ENCODE peak calls at places on chromosomes 7 and 10, in nine cellular contexts. G is tibial artery; H is mesendoderm; F is OCI-LY7; A is psoas muscle; C is CD8-positive, alpha-beta memory T cell; L is GM23338; Q is A673; X is cardiac muscle cell. I is an unnamed sample.

GRCh38 chr10:93954726-93955363 is 38.9 kb upstream of the PLCE1 start:
- DNase-seq in H (no peak), Q (no peak), X (no peak), G (no peak), F (no peak), C (no peak), A (no peak), L (no peak), I (no peak)

GRCh38 chr10:17430647-17431355 is 23.6 kb downstream of the ST8SIA6 start:
- DNase-seq in A (peak; percentile 53), C (peak; percentile 51), F (peak; percentile 40), L (peak; percentile 82), G (peak; percentile 85), Q (peak; percentile 78), X (peak; percentile 87), H (peak; percentile 81), I (peak; percentile 54)

GRCh38 chr7:7524121-7524520 is 11.6 kb downstream of the COL28A1 start:
- DNase-seq in A (no peak), C (no peak), G (no peak), L (no peak), H (no peak), Q (peak; percentile 17), X (no peak), F (no peak), I (no peak)

GRCh38 chr7:30804078-30804661 is 33.0 kb downstream of the MINDY4 start:
- DNase-seq in L (no peak), X (peak; percentile 68), C (no peak), F (no peak), G (no peak), H (no peak), A (no peak), Q (peak; percentile 11), I (no peak)

GRCh38 chr7:28629216-28629848 is 217.0 kb downstream of the CREB5 start:
- DNase-seq in G (no peak), C (no peak), H (no peak), L (no peak), F (no peak), Q (no peak), A (peak; percentile 30), X (peak; percentile 9), I (no peak)

GRCh38 chr10:70648427-70648826 is 23.9 kb upstream of the ADAMTS14 start:
- DNase-seq in F (peak; percentile 87), Q (peak; percentile 17), A (no peak), C (no peak), L (peak; percentile 57), G (no peak), X (no peak), H (peak; percentile 74), I (peak; percentile 9)

GRCh38 chr7:7157887-7158271 is 24.5 kb upstream of the C1GALT1 start:
- DNase-seq in C (no peak), F (no peak), Q (no peak), H (no peak), G (no peak), L (no peak), X (peak; percentile 50), A (no peak), I (no peak)

GRCh38 chr10:111598433-111599059 is 521.7 kb downstream of the ADRA2A start:
- DNase-seq in L (peak; percentile 88), H (peak; percentile 87), A (peak; percentile 6), G (no peak), X (peak; percentile 61), C (peak; percentile 12), Q (peak; percentile 69), F (peak; percentile 55), I (peak; percentile 51)

GRCh38 chr7:1220958-1221745 is 11.5 kb upstream of the UNCX start:
- DNase-seq in Q (no peak), A (no peak), G (no peak), C (no peak), H (no peak), L (no peak), X (no peak), F (no peak), I (no peak)

GRCh38 chr10:66772511-66772910 is 153.3 kb upstream of the LRRTM3 start:
- DNase-seq in Q (no peak), G (no peak), H (no peak), A (no peak), L (no peak), F (no peak), C (no peak), X (no peak), I (no peak)

GRCh38 chr10:124214610-124215009 is 121.2 kb upstream of the CHST15 start:
- DNase-seq in A (no peak), Q (no peak), X (no peak), F (no peak), H (no peak), C (no peak), G (no peak), L (no peak), I (no peak)

GRCh38 chr10:124611738-124612137 is 132.4 kb downstream of the FAM53B start:
- DNase-seq in X (no peak), H (no peak), F (no peak), G (no peak), C (peak; percentile 51), A (no peak), L (no peak), Q (no peak), I (peak; percentile 71)

DNA sequence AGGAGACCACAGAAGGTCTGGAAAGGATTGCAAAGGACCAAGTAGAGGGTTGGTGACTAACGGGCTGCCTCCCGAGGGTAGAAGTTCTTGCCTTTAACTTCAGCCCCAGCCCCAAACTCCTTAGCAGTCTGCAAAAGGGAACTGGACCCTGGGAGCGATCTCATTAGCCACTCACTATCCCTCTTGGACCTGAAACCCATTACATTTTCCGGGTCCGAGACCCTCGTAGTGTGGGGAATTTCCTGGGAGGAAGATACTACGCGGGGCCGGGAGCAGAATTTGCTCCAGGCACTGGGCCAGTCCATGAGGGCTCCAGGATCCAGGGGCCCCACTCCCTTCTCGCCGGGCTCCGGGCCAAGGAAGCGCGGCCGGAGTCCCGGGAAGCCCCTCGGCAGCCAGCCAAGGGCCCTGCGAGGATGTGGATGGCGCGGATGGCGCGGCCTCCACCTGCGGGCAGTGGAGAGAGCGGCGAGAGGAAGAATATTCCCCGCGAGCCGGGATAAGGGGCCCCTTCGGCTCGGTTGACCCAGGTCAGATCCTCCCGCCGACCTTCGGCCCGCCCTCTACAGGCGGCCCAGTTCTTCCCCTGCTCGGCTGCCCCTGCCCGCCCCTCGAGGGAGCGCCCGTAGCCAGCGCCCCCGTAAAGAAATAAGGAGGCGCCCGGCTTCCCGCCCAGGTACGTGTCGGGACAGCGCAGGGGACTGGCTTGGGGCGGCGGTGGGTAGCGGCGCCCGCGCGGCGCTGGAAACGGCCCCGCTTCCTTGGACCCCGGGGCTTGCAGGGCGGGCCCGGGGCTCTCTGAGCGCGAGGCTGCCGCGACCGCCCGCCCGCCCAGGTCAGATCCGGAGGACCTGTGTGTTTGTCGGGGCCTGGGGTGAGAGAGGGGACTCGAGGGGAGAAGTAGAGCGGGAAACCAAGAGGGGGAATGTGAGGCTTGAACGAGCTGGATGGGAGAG is at the start of gene MYO3A:
- DNase-seq in H (peak; percentile 83), C (no peak), X (peak; percentile 5), L (peak; percentile 83), F (no peak), A (no peak), G (peak; percentile 61), Q (no peak), I (no peak)
- H3K27ac ChIP-seq in H (peak within 1 kb of the TSS; percentile 95), C (no peak within 1 kb of the TSS), X (no peak within 1 kb of the TSS), L (no peak within 1 kb of the TSS), F (no peak within 1 kb of the TSS), A (no peak within 1 kb of the TSS), G (peak within 1 kb of the TSS; percentile 67), Q (no peak within 1 kb of the TSS), I (no peak within 1 kb of the TSS)

GRCh38 chr10:34102237-34102673 is 712.8 kb downstream of the PARD3 start:
- DNase-seq in G (peak; percentile 83), F (no peak), A (peak; percentile 74), C (no peak), X (peak; percentile 81), Q (peak; percentile 17), H (no peak), L (no peak), I (no peak)
- H3K4me3 ChIP-seq in G (peak overlapping the region; percentile 15), F (no peak overlapping the region), A (peak overlapping the region; percentile 33), C (no peak overlapping the region), X (no peak overlapping the region), Q (no peak overlapping the region), H (no peak overlapping the region), L (no peak overlapping the region), I (no peak overlapping the region)

GRCh38 chr7:19095461-19095860 is 22.0 kb downstream of the TWIST1 start:
- DNase-seq in L (no peak), G (no peak), Q (no peak), C (no peak), H (no peak), X (no peak), F (no peak), A (no peak), I (no peak)

GRCh38 chr7:19094971-19095370 is 22.5 kb downstream of the TWIST1 start:
- DNase-seq in A (no peak), Q (no peak), X (no peak), G (no peak), C (no peak), H (no peak), L (no peak), F (no peak), I (no peak)

GRCh38 chr7:19091871-19092270 is 25.6 kb downstream of the TWIST1 start:
- DNase-seq in F (no peak), L (no peak), H (no peak), G (no peak), C (no peak), A (no peak), X (no peak), Q (no peak), I (no peak)

GRCh38 chr7:19089378-19089777 is 28.1 kb downstream of the TWIST1 start:
- DNase-seq in X (no peak), Q (no peak), L (no peak), F (no peak), C (no peak), H (no peak), G (no peak), A (no peak), I (no peak)

DNA sequence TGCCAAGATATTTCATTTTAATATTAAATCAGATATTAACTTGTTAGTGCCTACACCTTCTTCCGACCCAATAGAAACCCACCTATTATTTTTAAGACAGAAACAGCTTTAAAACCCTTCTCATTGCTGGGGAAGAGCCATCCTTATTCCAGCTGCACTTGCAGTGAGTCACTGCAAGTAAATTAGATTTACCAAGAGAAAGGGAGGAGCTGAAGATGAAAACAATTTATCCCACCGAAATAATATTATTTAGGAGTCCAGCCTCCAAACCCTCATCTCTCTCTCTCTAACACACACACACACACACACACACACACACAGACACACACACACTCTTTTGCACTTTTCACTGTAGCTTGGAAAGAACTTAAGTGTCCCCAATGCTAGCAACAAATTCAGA is 26.9 kb downstream of the TWIST1 start:
- DNase-seq in A (no peak), F (no peak), X (no peak), L (no peak), H (no peak), C (no peak), G (no peak), Q (no peak), I (no peak)
- H3K27ac ChIP-seq in A (no peak overlapping the region), F (no peak overlapping the region), X (no peak overlapping the region), L (no peak overlapping the region), H (no peak overlapping the region), C (no peak overlapping the region), G (no peak overlapping the region), Q (no peak overlapping the region), I (no peak overlapping the region)

DNA sequence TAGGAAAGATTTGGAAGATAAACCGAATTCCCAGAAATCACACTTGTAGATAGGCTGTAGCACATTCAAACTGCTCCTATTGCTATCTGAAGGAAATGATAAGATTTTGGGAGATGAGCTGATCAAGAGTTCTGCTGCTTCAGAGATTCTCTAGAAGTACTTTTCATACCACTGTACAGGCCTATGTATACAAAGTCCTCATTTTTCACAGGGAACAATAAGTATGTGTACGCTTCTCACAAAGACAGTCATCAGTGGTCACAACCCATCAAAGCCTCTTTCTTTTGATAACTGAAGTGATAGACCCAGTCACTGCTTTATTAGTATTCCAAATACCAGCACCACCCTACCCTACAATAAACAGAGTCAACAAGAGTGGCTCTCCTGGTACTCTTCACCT is 15.6 kb upstream of the SEPTIN7 start:
- DNase-seq in X (no peak), A (no peak), C (no peak), G (no peak), Q (no peak), H (peak; percentile 72), F (no peak), L (no peak), I (no peak)
- H3K4me3 ChIP-seq in X (no peak overlapping the region), A (no peak overlapping the region), C (no peak overlapping the region), G (no peak overlapping the region), Q (no peak overlapping the region), H (no peak overlapping the region), F (no peak overlapping the region), L (no peak overlapping the region), I (no peak overlapping the region)

I was measured in CD4-positive, alpha-beta memory T cell.